ENCODE peak calls at places on chromosomes 2 and 18, in eight cellular contexts. B is upper lobe of right lung, T is neuronal stem cell, Q is adrenal gland, H is tibial artery, P is mammary epithelial cell, G is PC-3, J is lower lobe of right lung. L is an unnamed sample.
A peak's percentile ranks its signal among the peaks of the same experiment; 100 is the strongest.

GRCh38 chr2:174059178-174059874 is 94.2 kb upstream of the SP3 start:
- DNase-seq in H (no peak), J (no peak), P (peak; percentile 78), T (no peak), Q (no peak), G (peak; percentile 42), B (no peak), L (peak; percentile 48)

GRCh38 chr2:73212448-73213176 is 1.4 kb upstream of the SMYD5 start:
- DNase-seq in H (peak; percentile 69), G (peak; percentile 76), T (peak; percentile 62), J (peak; percentile 81), Q (peak; percentile 82), B (peak; percentile 82), P (peak; percentile 44), L (peak; percentile 92)

GRCh38 chr2:12584337-12584736 is 132.4 kb upstream of the TRIB2 start:
- DNase-seq in P (no peak), G (peak; percentile 66), H (no peak), J (no peak), Q (no peak), T (no peak), B (no peak), L (no peak)

GRCh38 chr2:238167761-238168160 is 9.0 kb downstream of the ERFE start:
- DNase-seq in H (no peak), J (no peak), Q (no peak), B (peak; percentile 56), G (no peak), T (no peak), P (no peak), L (no peak)

GRCh38 chr2:156333274-156333950 is 891 bp upstream of the NR4A2 start:
- DNase-seq in H (no peak), P (peak; percentile 32), Q (no peak), B (no peak), J (peak; percentile 88), T (no peak), G (peak; percentile 30), L (no peak)

GRCh38 chr18:21489119-21489750 is 111.3 kb downstream of the ESCO1 start:
- DNase-seq in G (peak; percentile 67), J (no peak), B (no peak), Q (peak; percentile 70), P (peak; percentile 31), H (no peak), T (peak; percentile 30), L (peak; percentile 63)

GRCh38 chr2:138185827-138186226 is 221.6 kb downstream of the HNMT start:
- DNase-seq in H (no peak), T (no peak), Q (no peak), G (no peak), P (no peak), J (no peak), B (no peak), L (no peak)

GRCh38 chr2:225011585-225011984 is 30.7 kb downstream of the DOCK10 start:
- DNase-seq in H (no peak), T (no peak), G (no peak), Q (no peak), J (no peak), B (no peak), P (no peak), L (no peak)

GRCh38 chr18:79792988-79793355 is 4.8 kb upstream of the KCNG2 start:
- DNase-seq in H (no peak), T (no peak), P (no peak), G (no peak), J (peak; percentile 71), Q (no peak), B (peak; percentile 65), L (no peak)

GRCh38 chr2:1731512-1731962 is 12.8 kb downstream of the PXDN start:
- DNase-seq in G (peak; percentile 78), Q (no peak), P (no peak), B (no peak), H (peak; percentile 47), T (no peak), J (peak; percentile 28), L (no peak)

GRCh38 chr18:524496-524895 is 24.0 kb upstream of the COLEC12 start:
- DNase-seq in G (peak; percentile 23), Q (no peak), P (no peak), J (no peak), T (no peak), B (no peak), H (no peak), L (peak; percentile 53)

GRCh38 chr2:65277791-65278449 is 50.3 kb downstream of the ACTR2 start:
- DNase-seq in Q (no peak), G (peak; percentile 36), H (no peak), J (peak; percentile 62), P (no peak), T (no peak), B (peak; percentile 73), L (no peak)

DNA sequence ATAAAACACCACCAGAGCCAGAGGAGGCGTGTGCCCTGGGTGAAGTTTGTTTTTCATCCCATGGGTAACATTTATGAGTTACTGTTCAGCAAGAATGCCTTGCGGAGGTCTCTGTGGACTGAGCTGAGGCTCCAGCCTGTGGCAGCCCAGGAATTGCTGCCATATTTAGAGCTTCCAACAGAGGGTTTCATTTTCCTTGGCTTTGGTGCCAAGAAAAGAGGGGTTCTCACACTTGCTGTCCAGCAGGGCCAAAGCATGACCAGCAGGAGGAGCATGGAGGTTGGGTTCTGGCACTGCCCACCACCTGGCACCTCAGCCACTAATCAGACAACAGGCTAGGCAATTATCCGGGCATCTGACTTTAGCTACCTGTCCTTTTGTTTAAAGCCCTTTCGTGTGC is 36.7 kb downstream of the EPAS1 start:
- DNase-seq in T (no peak), J (no peak), P (no peak), B (no peak), Q (no peak), G (no peak), H (peak; percentile 42), L (no peak)
- H3K4me1 ChIP-seq in T (peaks cover 15% of the 10 kb centered on the region), J (peaks cover 97% of the 10 kb centered on the region), P (peaks cover 90% of the 10 kb centered on the region), B (peaks cover 96% of the 10 kb centered on the region), Q (peaks cover 7% of the 10 kb centered on the region), G (peaks cover 42% of the 10 kb centered on the region), H (peaks cover 91% of the 10 kb centered on the region), L (peaks cover 93% of the 10 kb centered on the region)

GRCh38 chr2:203708846-203709815 is 2.7 kb downstream of the CD28 start:
- DNase-seq in T (no peak), B (no peak), H (no peak), Q (no peak), G (no peak), P (no peak), J (no peak), L (no peak)
- H3K4me1 ChIP-seq in T (peaks cover 4% of the 10 kb centered on the region), B (no peaks in the 10 kb centered on the region), H (peaks cover 1% of the 10 kb centered on the region), Q (peaks cover 13% of the 10 kb centered on the region), G (no peaks in the 10 kb centered on the region), P (no peaks in the 10 kb centered on the region), J (no peaks in the 10 kb centered on the region), L (peaks cover 12% of the 10 kb centered on the region)

DNA sequence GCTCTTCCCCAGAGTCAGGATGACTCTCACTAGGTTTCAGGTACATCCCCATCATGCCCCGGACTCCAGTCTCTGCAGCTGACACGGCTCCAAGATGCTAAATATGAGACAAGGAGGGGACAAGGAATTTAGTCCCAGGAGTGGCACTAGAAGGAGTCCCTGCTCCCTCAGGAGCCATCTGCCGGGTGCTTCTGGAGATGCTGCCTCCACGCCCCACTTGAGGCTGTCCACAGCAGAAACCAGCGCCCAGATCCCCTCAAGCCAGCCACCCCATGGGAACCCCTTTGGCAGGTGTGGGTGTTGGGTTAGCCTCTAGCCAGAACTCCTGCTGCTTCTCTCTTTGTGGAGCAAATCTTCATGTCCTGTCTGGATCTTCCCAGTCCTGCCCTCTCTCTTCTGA is 40.3 kb downstream of the BCL11A start:
- DNase-seq in G (no peak), Q (no peak), B (no peak), P (no peak), T (no peak), J (no peak), H (no peak), L (no peak)
- H3K4me1 ChIP-seq in G (peaks cover 35% of the 10 kb centered on the region), Q (no peaks in the 10 kb centered on the region), B (peaks cover 6% of the 10 kb centered on the region), P (peaks cover 26% of the 10 kb centered on the region), T (peaks cover 5% of the 10 kb centered on the region), J (no peaks in the 10 kb centered on the region), H (no peaks in the 10 kb centered on the region), L (peaks cover 9% of the 10 kb centered on the region)

GRCh38 chr2:3422161-3422767 is 42.8 kb downstream of the TRAPPC12 start:
- DNase-seq in B (no peak), H (no peak), T (no peak), P (no peak), J (no peak), G (no peak), Q (no peak), L (no peak)
- H3K4me1 ChIP-seq in B (no peaks in the 10 kb centered on the region), H (no peaks in the 10 kb centered on the region), T (peaks cover 4% of the 10 kb centered on the region), P (no peaks in the 10 kb centered on the region), J (no peaks in the 10 kb centered on the region), G (no peaks in the 10 kb centered on the region), Q (no peaks in the 10 kb centered on the region), L (no peaks in the 10 kb centered on the region)

L was measured in adipocyte.